ENCODE peak calls at places on chromosomes 13 and 19, in four cellular contexts. W, S, L and M are unnamed samples.

GRCh38 chr19:37007587-37008220 is 70.5 kb upstream of the ZNF420 start:
- DNase-seq in W (peak; percentile 13), S (no peak), L (peak; percentile 88), M (peak; percentile 10)

GRCh38 chr19:30052122-30053075 is 110.4 kb downstream of the URI1 start:
- DNase-seq in W (no peak), S (no peak), L (no peak), M (no peak)

GRCh38 chr13:100611678-100612492 is 23.3 kb upstream of the GGACT start:
- DNase-seq in W (no peak), S (peak; percentile 59), L (peak; percentile 41), M (no peak)

GRCh38 chr13:25827986-25828385 is 223.8 kb downstream of the SHISA2 start:
- DNase-seq in W (no peak), S (no peak), L (no peak), M (no peak)

GRCh38 chr13:59545007-59545406 is 618.7 kb downstream of the DIAPH3 start:
- DNase-seq in W (no peak), S (no peak), L (no peak), M (no peak)

GRCh38 chr13:55155046-55155445 is 1985.7 kb upstream of the PRR20A start:
- DNase-seq in W (no peak), S (no peak), L (no peak), M (no peak)

GRCh38 chr19:50921391-50922315 is 10.5 kb upstream of the KLK4 start:
- DNase-seq in W (no peak), S (no peak), L (no peak), M (no peak)

GRCh38 chr19:2478756-2479555 is 3.0 kb downstream of the GADD45B start:
- DNase-seq in W (peak; percentile 82), S (peak; percentile 74), L (peak; percentile 85), M (peak; percentile 52)

GRCh38 chr13:24500977-24501376 is 11.6 kb downstream of the PARP4 start:
- DNase-seq in W (no peak), S (no peak), L (no peak), M (peak; percentile 65)

GRCh38 chr13:95784161-95784880 is 107.4 kb downstream of the DNAJC3 start:
- DNase-seq in W (no peak), S (peak; percentile 51), L (no peak), M (no peak)

GRCh38 chr19:49859838-49860715 is 7.3 kb downstream of the PNKP start:
- DNase-seq in W (no peak), S (no peak), L (no peak), M (no peak)

GRCh38 chr13:80665792-80666333 is 324.9 kb upstream of the SPRY2 start:
- DNase-seq in W (no peak), S (no peak), L (no peak), M (no peak)

GRCh38 chr19:19269952-19270694 is 3.0 kb downstream of the TM6SF2 start:
- DNase-seq in W (no peak), S (no peak), L (no peak), M (no peak)

GRCh38 chr19:8526345-8527062 is 12.5 kb upstream of the ZNF414 start:
- DNase-seq in W (peak; percentile 92), S (peak; percentile 75), L (peak; percentile 94), M (no peak)

GRCh38 chr19:51535535-51535934 is 4.1 kb upstream of the SIGLEC6 start:
- DNase-seq in W (no peak), S (no peak), L (no peak), M (no peak)

GRCh38 chr19:40139533-40140287 is 49.0 kb upstream of the ZNF780A start:
- DNase-seq in W (no peak), S (peak; percentile 31), L (no peak), M (peak; percentile 42)

GRCh38 chr19:11460207-11460606 is 20.6 kb downstream of the ELAVL3 start:
- DNase-seq in W (no peak), S (no peak), L (no peak), M (peak; percentile 45)

GRCh38 chr19:12967907-12968306 is 1.5 kb upstream of the DAND5 start:
- DNase-seq in W (no peak), S (peak; percentile 35), L (no peak), M (no peak)

GRCh38 chr13:37914781-37915391 is 45.3 kb upstream of the TRPC4 start:
- DNase-seq in W (no peak), S (no peak), L (no peak), M (no peak)
- TF ChIP-seq POLR2A in W (no peak), S (no peak), L (no peak), M (no peak)

DNA sequence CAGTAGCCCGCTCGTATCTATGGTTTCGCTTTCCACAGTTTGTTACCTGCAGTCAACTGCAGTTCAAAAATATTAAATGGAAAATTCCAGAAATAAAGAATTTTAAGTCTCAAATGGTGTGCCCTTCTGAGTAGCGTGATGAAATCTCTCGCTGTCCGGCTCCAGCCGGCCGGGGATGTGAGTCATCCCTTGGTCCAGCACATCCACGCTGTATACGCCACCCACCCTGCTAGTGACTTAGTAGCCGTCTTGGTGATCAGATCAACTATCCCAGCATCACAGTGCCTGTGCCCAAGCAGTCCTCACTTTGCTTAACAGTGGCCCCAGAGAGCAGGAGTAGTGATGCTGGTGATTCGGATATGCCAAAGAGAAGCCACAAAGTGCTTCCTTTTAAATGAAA is 40.0 kb downstream of the ZNF331 start:
- DNase-seq in W (no peak), S (no peak), L (no peak), M (no peak)
- TF ChIP-seq POLR2A in W (no peak), S (no peak), L (no peak), M (no peak)

DNA sequence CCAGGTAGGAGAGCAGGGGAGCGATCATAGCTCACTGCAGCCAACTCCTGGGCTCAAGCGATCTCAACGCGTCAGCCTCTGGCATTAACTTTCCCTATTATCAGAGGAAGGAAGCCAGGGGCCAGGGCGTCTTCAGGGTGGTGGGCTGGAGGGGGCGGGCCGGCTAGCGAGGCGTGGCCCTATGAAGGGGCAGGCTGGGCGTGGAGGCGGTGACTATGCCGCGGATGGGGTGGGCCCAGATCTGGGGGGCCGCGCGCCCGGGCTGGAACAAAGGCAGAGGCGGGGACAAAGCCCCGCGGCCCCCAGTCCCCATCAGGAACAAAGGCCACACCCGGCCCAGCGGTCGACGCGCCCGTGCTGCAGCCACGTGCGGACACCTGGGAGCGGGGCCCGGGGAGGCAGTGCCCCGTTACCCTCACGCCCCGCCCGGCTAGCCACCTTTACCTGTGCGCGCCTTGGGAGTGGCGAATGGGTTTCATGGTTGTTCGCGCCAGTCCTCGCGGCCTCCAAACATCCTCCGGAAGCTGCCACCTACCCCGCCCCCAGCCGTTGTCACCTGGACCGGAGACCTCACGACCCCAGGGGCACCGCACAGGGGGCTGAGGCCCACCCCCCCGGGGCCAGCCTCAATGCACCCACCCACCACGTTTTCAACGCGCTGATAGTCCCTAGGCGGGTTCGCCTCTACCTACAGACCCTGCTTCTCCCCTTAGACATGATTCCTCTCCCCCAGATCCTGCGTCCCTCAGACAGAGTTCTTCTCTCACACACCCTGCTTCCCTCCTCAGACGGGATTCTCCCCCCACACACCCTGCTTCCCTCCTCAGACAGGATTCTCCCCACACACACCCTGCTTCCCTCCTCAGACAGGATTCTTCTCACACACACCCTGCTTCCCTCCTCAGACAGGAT is 5.4 kb upstream of the TRIM28 start:
- DNase-seq in W (no peak), S (no peak), L (no peak), M (peak; percentile 52)
- TF ChIP-seq POLR2A in W (no peak), S (no peak), L (no peak), M (no peak)

GRCh38 chr19:1109032-1109541 is 5.3 kb downstream of the GPX4 start:
- DNase-seq in W (no peak), S (no peak), L (no peak), M (no peak)

GRCh38 chr19:1105873-1106840 is 2.4 kb downstream of the GPX4 start:
- DNase-seq in W (no peak), S (no peak), L (no peak), M (no peak)

GRCh38 chr19:1106841-1107654 is 3.3 kb downstream of the GPX4 start:
- DNase-seq in W (peak; percentile 32), S (peak; percentile 72), L (no peak), M (peak; percentile 63)

GRCh38 chr19:1108291-1109031 is 4.7 kb downstream of the GPX4 start:
- DNase-seq in W (no peak), S (no peak), L (no peak), M (no peak)

GRCh38 chr19:1107655-1108261 is 4.0 kb downstream of the GPX4 start:
- DNase-seq in W (no peak), S (no peak), L (no peak), M (no peak)
- TF ChIP-seq POLR2A in W (no peak), S (no peak), L (no peak), M (no peak)